ENCODE peak calls at places on chromosomes 13 and 19, in four cellular contexts. V is ovary, I is IMR-90, Y is adrenal gland. S is an unnamed sample.

GRCh38 chr13:35648109-35648508 is 171.6 kb upstream of the MAB21L1 start:
- DNase-seq in V (no peak), I (peak; percentile 42), Y (no peak), S (no peak)

GRCh38 chr13:90974249-90974954 is 373.1 kb upstream of the MIR17HG start:
- DNase-seq in V (no peak), I (no peak), Y (no peak), S (no peak)

GRCh38 chr13:48110930-48111721 is 16.2 kb upstream of the MED4 start:
- DNase-seq in V (no peak), I (no peak), Y (peak; percentile 25), S (no peak)

GRCh38 chr19:48737360-48737998 is 2.9 kb downstream of the RASIP1 start:
- DNase-seq in V (peak; percentile 78), I (no peak), Y (peak; percentile 85), S (no peak)

GRCh38 chr13:42279080-42279479 is 7.1 kb downstream of the AKAP11 start:
- DNase-seq in V (no peak), I (no peak), Y (no peak), S (no peak)

GRCh38 chr19:2270157-2270571 is 11.8 kb downstream of the PEAK3 start:
- DNase-seq in V (peak; percentile 61), I (no peak), Y (peak; percentile 84), S (no peak)

GRCh38 chr19:15788594-15789270 is 1.3 kb downstream of the OR10H5 start:
- DNase-seq in V (no peak), I (no peak), Y (no peak), S (no peak)

GRCh38 chr13:73754727-73755292 is 379.4 kb downstream of the KLF12 start:
- DNase-seq in V (no peak), I (peak; percentile 70), Y (peak; percentile 26), S (peak; percentile 77)

GRCh38 chr19:4870025-4870700 is 2.7 kb upstream of the PLIN3 start:
- DNase-seq in V (peak; percentile 62), I (peak; percentile 92), Y (peak; percentile 90), S (no peak)

GRCh38 chr19:41821003-41821735 is 23.3 kb downstream of the LYPD4 start:
- DNase-seq in V (no peak), I (peak; percentile 15), Y (peak; percentile 22), S (peak; percentile 40)

GRCh38 chr19:27867981-27868380 is 1345.0 kb downstream of the UQCRFS1 start:
- DNase-seq in V (no peak), I (no peak), Y (no peak), S (no peak)

GRCh38 chr19:28289294-28290063 is 923.5 kb downstream of the UQCRFS1 start:
- DNase-seq in V (no peak), I (no peak), Y (peak; percentile 8), S (peak; percentile 51)

GRCh38 chr13:21674271-21675009 is 3.6 kb downstream of the FGF9 start:
- DNase-seq in V (no peak), I (no peak), Y (peak; percentile 47), S (no peak)

GRCh38 chr19:8526345-8527062 is 12.5 kb upstream of the ZNF414 start:
- DNase-seq in V (peak; percentile 94), I (peak; percentile 88), Y (peak; percentile 93), S (peak; percentile 97)

GRCh38 chr13:114078501-114079451 is 53.6 kb downstream of the RASA3 start:
- DNase-seq in V (peak; percentile 12), I (peak; percentile 84), Y (peak; percentile 3), S (no peak)

GRCh38 chr19:13908674-13909073 is 2.7 kb downstream of the CC2D1A start:
- DNase-seq in V (no peak), I (no peak), Y (no peak), S (no peak)

GRCh38 chr13:42594577-42595571 is 20.9 kb downstream of the TNFSF11 start:
- DNase-seq in V (peak; percentile 36), I (peak; percentile 66), Y (peak; percentile 64), S (peak; percentile 81)

GRCh38 chr13:79668353-79668752 is 187.4 kb downstream of the NDFIP2 start:
- DNase-seq in V (no peak), I (no peak), Y (no peak), S (no peak)

GRCh38 chr19:3606174-3606689 is 443 bp downstream of the TBXA2R start:
- DNase-seq in V (no peak), I (no peak), Y (peak; percentile 69), S (no peak)

GRCh38 chr19:11495481-11495880 is 10.2 kb downstream of the ZNF653 start:
- DNase-seq in V (no peak), I (no peak), Y (peak; percentile 92), S (no peak)

GRCh38 chr19:29823581-29824330 is 12.0 kb downstream of the CCNE1 start:
- DNase-seq in V (no peak), I (no peak), Y (no peak), S (no peak)

GRCh38 chr13:20360041-20360491 is 127.9 kb upstream of the GJB6 start:
- DNase-seq in V (no peak), I (peak; percentile 43), Y (peak; percentile 68), S (peak; percentile 66)

GRCh38 chr19:57293719-57294118 is 13.4 kb downstream of the ZNF460 start:
- DNase-seq in V (no peak), I (no peak), Y (no peak), S (no peak)

GRCh38 chr19:20186163-20186562 is 19.1 kb downstream of the ZNF486 start:
- DNase-seq in V (no peak), I (no peak), Y (no peak), S (no peak)

GRCh38 chr13:31055589-31055988 is 106.1 kb downstream of the HSPH1 start:
- DNase-seq in V (no peak), I (no peak), Y (no peak), S (no peak)

GRCh38 chr19:36627057-36627456 is 21.9 kb downstream of the ZNF382 start:
- DNase-seq in V (no peak), I (no peak), Y (no peak), S (no peak)

GRCh38 chr19:50155520-50156109 is 7.5 kb downstream of the IZUMO2 start:
- DNase-seq in V (no peak), I (no peak), Y (no peak), S (no peak)

GRCh38 chr19:53037101-53038097 is 7.1 kb upstream of the ERVV-2 start:
- DNase-seq in V (no peak), I (peak; percentile 41), Y (peak; percentile 24), S (peak; percentile 73)

GRCh38 chr19:31112158-31112557 is 237.1 kb downstream of the TSHZ3 start:
- DNase-seq in V (no peak), I (no peak), Y (no peak), S (no peak)

GRCh38 chr19:5001547-5002131 is 32.7 kb downstream of the KDM4B start:
- DNase-seq in V (no peak), I (peak; percentile 71), Y (peak; percentile 41), S (no peak)

GRCh38 chr19:44585371-44586141 is 27.8 kb upstream of the IGSF23 start:
- DNase-seq in V (no peak), I (peak; percentile 53), Y (peak; percentile 48), S (peak; percentile 55)

GRCh38 chr19:34428549-34429285 is 536 bp downstream of the UBA2 start:
- DNase-seq in V (no peak), I (peak; percentile 17), Y (peak; percentile 68), S (peak; percentile 46)

GRCh38 chr19:34432797-34433196 is 4.6 kb downstream of the UBA2 start:
- DNase-seq in V (peak; percentile 17), I (no peak), Y (no peak), S (peak; percentile 3)

GRCh38 chr19:34429553-34429952 is 1.4 kb downstream of the UBA2 start:
- DNase-seq in V (no peak), I (no peak), Y (no peak), S (no peak)

GRCh38 chr19:34431681-34432402 is 3.7 kb downstream of the UBA2 start:
- DNase-seq in V (no peak), I (peak; percentile 82), Y (no peak), S (no peak)

GRCh38 chr19:34430738-34431625 is 2.8 kb downstream of the UBA2 start:
- DNase-seq in V (no peak), I (peak; percentile 68), Y (peak; percentile 31), S (peak; percentile 52)
- H3K36me3 ChIP-seq in V (no peaks in the 10 kb centered on the region), I (peaks cover 15% of the 10 kb centered on the region), Y (no peaks in the 10 kb centered on the region), S (peaks cover 25% of the 10 kb centered on the region)

GRCh38 chr13:106565127-106565775 is 2.7 kb downstream of the ARGLU1 start:
- DNase-seq in V (no peak), I (no peak), Y (no peak), S (no peak)

GRCh38 chr13:106567421-106568224 is at the start of gene ARGLU1:
- DNase-seq in V (peak; percentile 93), I (peak; percentile 90), Y (peak; percentile 95), S (peak; percentile 95)

GRCh38 chr13:106568225-106569003 is 477 bp upstream of the ARGLU1 start:
- DNase-seq in V (no peak), I (no peak), Y (no peak), S (no peak)

GRCh38 chr13:106569233-106570095 is 1.5 kb upstream of the ARGLU1 start:
- DNase-seq in V (no peak), I (no peak), Y (no peak), S (no peak)

DNA sequence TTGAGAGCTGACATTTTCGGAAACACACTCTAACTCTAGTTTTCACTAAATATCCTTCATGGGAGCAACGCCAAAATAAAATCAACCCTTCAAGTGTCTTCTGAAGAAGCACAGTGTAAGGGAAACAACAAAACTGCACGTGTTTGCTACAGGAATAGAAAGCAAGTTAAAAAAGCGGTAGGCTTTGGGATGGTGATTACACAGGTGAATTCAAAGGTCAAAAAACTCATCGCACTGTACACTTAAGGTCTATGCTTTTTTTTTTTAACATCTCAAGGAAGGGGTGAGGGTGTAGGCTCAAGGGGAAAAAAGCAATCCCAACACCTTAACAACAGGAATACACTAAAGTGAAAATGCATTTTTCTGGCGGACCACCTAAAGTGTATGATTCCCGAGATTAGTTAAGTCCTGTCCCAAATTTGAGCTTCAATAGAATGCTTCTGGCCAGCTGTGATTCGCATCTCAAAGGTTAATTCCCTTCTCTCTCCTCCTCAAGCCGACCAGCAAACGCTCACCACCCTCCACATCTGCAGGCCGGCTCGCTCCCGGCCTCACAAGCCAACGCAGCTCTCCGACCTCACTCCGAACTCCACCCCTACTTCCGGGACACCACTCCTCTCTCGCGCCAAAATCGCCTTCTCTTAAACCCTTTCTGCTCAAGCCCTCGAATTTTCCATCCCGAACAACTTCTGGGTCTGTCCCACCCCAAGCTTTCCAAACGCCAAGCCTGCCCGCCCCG is 1.1 kb downstream of the ARGLU1 start:
- DNase-seq in V (peak; percentile 54), I (peak; percentile 62), Y (peak; percentile 69), S (peak; percentile 71)
- H3K4me1 ChIP-seq in V (peaks cover 12% of the 10 kb centered on the region), I (peaks cover 14% of the 10 kb centered on the region), Y (peaks cover 58% of the 10 kb centered on the region), S (peaks cover 30% of the 10 kb centered on the region)

DNA sequence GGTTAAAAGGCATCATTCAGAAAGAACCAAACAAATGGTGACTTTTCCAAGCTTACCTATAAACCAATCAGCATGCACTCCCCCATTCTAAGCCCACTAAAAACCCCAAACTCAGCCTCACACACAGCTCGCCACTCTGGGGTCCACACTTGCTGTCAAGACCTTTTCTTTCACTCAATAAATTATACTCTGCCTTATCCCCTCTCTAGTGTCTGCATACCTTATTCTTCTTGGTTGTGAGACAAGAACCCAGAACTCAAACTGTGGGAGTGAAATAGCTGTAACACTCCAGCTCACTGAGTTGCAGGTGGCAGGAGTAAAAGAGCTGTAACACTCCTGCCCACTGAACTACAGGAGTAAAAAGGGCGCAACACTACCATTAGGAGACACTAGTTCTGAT is 559.0 kb downstream of the TBC1D4 start:
- DNase-seq in V (no peak), I (no peak), Y (no peak), S (no peak)
- H3K9me3 ChIP-seq in V (no peaks in the 10 kb centered on the region), I (no peaks in the 10 kb centered on the region), Y (no peaks in the 10 kb centered on the region), S (no peaks in the 10 kb centered on the region)

GRCh38 chr19:38692458-38693379 is 45.3 kb downstream of the ACTN4 start:
- DNase-seq in V (no peak), I (no peak), Y (no peak), S (no peak)
- H3K36me3 ChIP-seq in V (no peaks in the 10 kb centered on the region), I (peaks cover 26% of the 10 kb centered on the region), Y (no peaks in the 10 kb centered on the region), S (no peaks in the 10 kb centered on the region)